ENCODE peak calls at places on chromosomes 3 and 15, in nine cellular contexts. F, O, L, Q, M, U, P, D and V are unnamed samples.

GRCh38 chr15:43260011-43260615 is 6.6 kb downstream of the TGM5 start:
- DNase-seq in F (no peak), U (no peak), Q (no peak), O (no peak), L (no peak), D (no peak), M (no peak), P (no peak), V (no peak)

GRCh38 chr3:171789759-171790505 is 20.4 kb downstream of the PLD1 start:
- DNase-seq in U (no peak), L (no peak), O (no peak), P (no peak), D (no peak), F (no peak), Q (no peak), M (no peak), V (no peak)

GRCh38 chr3:141486416-141486734 is 452 bp upstream of the RASA2 start:
- DNase-seq in P (no peak), U (peak), M (no peak), O (no peak), D (no peak), F (no peak), L (no peak), Q (no peak), V (peak)

GRCh38 chr3:42809202-42809601 is at the start of gene ACKR2:
- DNase-seq in Q (no peak), D (no peak), U (no peak), O (no peak), P (no peak), F (no peak), M (no peak), L (no peak), V (no peak)

GRCh38 chr15:42011074-42011473 is 9.8 kb downstream of the PLA2G4E start:
- DNase-seq in P (no peak), O (no peak), F (no peak), Q (no peak), M (no peak), U (no peak), D (no peak), L (no peak), V (no peak)

GRCh38 chr15:59941612-59942011 is 62.5 kb upstream of the FOXB1 start:
- DNase-seq in D (no peak), L (no peak), O (no peak), M (no peak), Q (no peak), U (no peak), F (no peak), P (no peak), V (no peak)

GRCh38 chr3:1079641-1080040 is 13.2 kb upstream of the CNTN6 start:
- DNase-seq in O (no peak), P (no peak), M (no peak), Q (no peak), F (no peak), D (no peak), U (no peak), L (no peak), V (no peak)

GRCh38 chr3:157362348-157362747 is 74.3 kb upstream of the PTX3 start:
- DNase-seq in Q (no peak), O (no peak), F (no peak), L (no peak), P (no peak), U (no peak), D (no peak), M (no peak), V (no peak)

GRCh38 chr3:152193673-152194267 is 75.0 kb upstream of the MBNL1 start:
- DNase-seq in D (no peak), P (no peak), F (no peak), L (no peak), U (no peak), O (no peak), M (no peak), Q (no peak), V (no peak)

GRCh38 chr3:87771338-87772059 is 287.3 kb downstream of the CGGBP1 start:
- DNase-seq in P (no peak), L (peak), Q (no peak), M (no peak), U (peak), O (no peak), F (peak), D (peak), V (peak)

GRCh38 chr3:67018105-67018788 is 20.1 kb downstream of the KBTBD8 start:
- DNase-seq in L (no peak), P (no peak), O (no peak), F (peak), D (peak), M (no peak), U (no peak), Q (no peak), V (no peak)

GRCh38 chr3:184320099-184320445 is 5.7 kb downstream of the EIF4G1 start:
- DNase-seq in P (no peak), Q (no peak), O (no peak), D (peak), M (no peak), L (peak), F (peak), U (no peak), V (peak)

GRCh38 chr3:174219738-174220137 is 639.4 kb upstream of the NAALADL2 start:
- DNase-seq in Q (no peak), U (no peak), D (no peak), M (no peak), O (no peak), P (no peak), F (peak), L (no peak), V (no peak)

GRCh38 chr3:173920386-173920785 is 522.8 kb downstream of the NLGN1 start:
- DNase-seq in D (no peak), L (no peak), Q (no peak), U (no peak), M (no peak), O (no peak), F (no peak), P (no peak), V (no peak)

GRCh38 chr3:149512073-149512782 is 37.7 kb downstream of the TM4SF4 start:
- DNase-seq in L (peak), U (no peak), P (peak), D (peak), Q (no peak), M (peak), O (peak), F (peak), V (peak)

GRCh38 chr15:73882761-73883419 is 9.5 kb downstream of the TBC1D21 start:
- DNase-seq in L (no peak), F (no peak), P (no peak), Q (no peak), M (no peak), D (no peak), O (no peak), U (no peak), V (no peak)

GRCh38 chr15:81011593-81011992 is 10.9 kb downstream of the TLNRD1 start:
- DNase-seq in Q (no peak), O (no peak), D (no peak), U (no peak), F (no peak), P (no peak), L (no peak), M (no peak), V (no peak)

GRCh38 chr3:39727415-39727814 is 82.0 kb upstream of the MYRIP start:
- DNase-seq in M (no peak), Q (no peak), O (no peak), P (no peak), F (no peak), D (no peak), U (no peak), L (no peak), V (no peak)

GRCh38 chr15:51401872-51402517 is 60.5 kb downstream of the GLDN start:
- DNase-seq in U (no peak), P (no peak), M (no peak), Q (no peak), F (peak), O (peak), D (no peak), L (no peak), V (peak)

GRCh38 chr3:134552776-134553175 is 66.9 kb downstream of the CEP63 start:
- DNase-seq in L (no peak), F (no peak), Q (no peak), P (no peak), M (no peak), U (no peak), D (no peak), O (no peak), V (no peak)

GRCh38 chr3:45011756-45012441 is 14.2 kb upstream of the CLEC3B start:
- DNase-seq in F (peak), L (no peak), Q (no peak), D (no peak), P (no peak), U (no peak), M (no peak), O (no peak), V (no peak)

GRCh38 chr3:78244136-78244535 is 1204.2 kb downstream of the ROBO2 start:
- DNase-seq in D (no peak), L (no peak), P (no peak), O (no peak), Q (no peak), M (no peak), F (no peak), U (no peak), V (no peak)

GRCh38 chr15:101852356-101852755 is 40.4 kb downstream of the OR4F15 start:
- DNase-seq in L (no peak), O (no peak), M (no peak), D (no peak), Q (no peak), F (no peak), U (no peak), P (no peak), V (no peak)

GRCh38 chr3:25468866-25469319 is 40.8 kb downstream of the RARB start:
- DNase-seq in Q (no peak), L (no peak), U (no peak), D (no peak), O (no peak), M (no peak), P (no peak), F (peak), V (no peak)

GRCh38 chr3:168096210-168096795 is 579 bp upstream of the GOLIM4 start:
- DNase-seq in O (peak), P (peak), F (peak), D (peak), Q (no peak), L (peak), M (peak), U (peak), V (peak)

GRCh38 chr3:98602078-98602678 is 8.8 kb upstream of the CPOX start:
- DNase-seq in O (no peak), D (peak), Q (no peak), M (peak), P (no peak), U (no peak), L (no peak), F (peak), V (peak)

GRCh38 chr15:39887832-39888231 is 32.2 kb downstream of the GPR176 start:
- DNase-seq in P (no peak), L (no peak), U (no peak), F (peak), Q (no peak), O (no peak), D (no peak), M (no peak), V (peak)

GRCh38 chr15:88865498-88866099 is 29.7 kb downstream of the HAPLN3 start:
- DNase-seq in Q (no peak), M (no peak), F (no peak), O (no peak), P (no peak), D (no peak), L (no peak), U (no peak), V (no peak)